ENCODE peak calls at places on chromosomes 11 and 22, in six cellular contexts. A is stomach, I is spleen, Y is sigmoid colon, P is GM23248, N is cardiac muscle cell. L is an unnamed sample.

GRCh38 chr11:45818961-45819605 is 14.1 kb downstream of the SLC35C1 start:
- DNase-seq in A (no peak), I (no peak), Y (no peak), P (no peak), N (no peak), L (no peak)

GRCh38 chr11:118918128-118918685 is 7.5 kb downstream of the BCL9L start:
- DNase-seq in A (peak), I (peak), Y (peak), P (peak), N (peak), L (peak)

GRCh38 chr22:30816413-30816812 is 121.7 kb downstream of the OSBP2 start:
- DNase-seq in A (no peak), I (no peak), Y (no peak), P (no peak), N (no peak), L (no peak)

GRCh38 chr11:119148855-119149370 is at the start of gene ABCG4:
- DNase-seq in A (peak), I (no peak), Y (no peak), P (peak), N (no peak), L (no peak)

GRCh38 chr11:88779551-88779950 is 286.2 kb downstream of the GRM5 start:
- DNase-seq in A (no peak), I (no peak), Y (no peak), P (peak), N (peak), L (no peak)

GRCh38 chr11:42239102-42239501 is 779.6 kb upstream of the LRRC4C start:
- DNase-seq in A (no peak), I (no peak), Y (peak), P (peak), N (peak), L (no peak)

GRCh38 chr11:18723991-18724390 is 2.0 kb downstream of the IGSF22 start:
- DNase-seq in A (no peak), I (no peak), Y (no peak), P (no peak), N (no peak), L (no peak)

GRCh38 chr11:30016588-30017363 is at the start of gene KCNA4:
- DNase-seq in A (no peak), I (no peak), Y (no peak), P (peak), N (peak), L (no peak)

GRCh38 chr11:69230856-69231425 is 63.0 kb upstream of the MYEOV start:
- DNase-seq in A (peak), I (no peak), Y (peak), P (no peak), N (no peak), L (peak)

GRCh38 chr11:11701070-11701469 is 79.3 kb upstream of the GALNT18 start:
- DNase-seq in A (no peak), I (no peak), Y (no peak), P (peak), N (no peak), L (no peak)

GRCh38 chr11:11446562-11446961 is 93.5 kb upstream of the CSNK2A3 start:
- DNase-seq in A (no peak), I (no peak), Y (no peak), P (no peak), N (no peak), L (no peak)

GRCh38 chr11:111370902-111371578 is 8.0 kb downstream of the POU2AF1 start:
- DNase-seq in A (no peak), I (no peak), Y (no peak), P (no peak), N (no peak), L (no peak)

GRCh38 chr11:116193321-116194114 is 579.3 kb downstream of the BUD13 start:
- DNase-seq in A (peak), I (no peak), Y (peak), P (peak), N (peak), L (no peak)

GRCh38 chr11:118912742-118913410 is 12.8 kb downstream of the BCL9L start:
- DNase-seq in A (no peak), I (peak), Y (no peak), P (peak), N (no peak), L (no peak)

GRCh38 chr11:50412832-50413231 is 380.2 kb downstream of the OR4C45 start:
- DNase-seq in A (no peak), I (peak), Y (no peak), P (no peak), N (no peak), L (no peak)

GRCh38 chr11:27282806-27283205 is 80.2 kb downstream of the CCDC34 start:
- DNase-seq in A (no peak), I (no peak), Y (no peak), P (peak), N (peak), L (no peak)

GRCh38 chr22:19843857-19844422 is 10.7 kb downstream of the GNB1L start:
- DNase-seq in A (no peak), I (peak), Y (peak), P (no peak), N (no peak), L (no peak)

GRCh38 chr22:29663230-29663826 is 56.5 kb upstream of the CABP7 start:
- DNase-seq in A (no peak), I (no peak), Y (no peak), P (no peak), N (no peak), L (no peak)

GRCh38 chr11:121810291-121810690 is 305.7 kb downstream of the BLID start:
- DNase-seq in A (no peak), I (no peak), Y (no peak), P (peak), N (peak), L (no peak)

GRCh38 chr22:38815844-38816243 is 21.9 kb upstream of the DNAL4 start:
- DNase-seq in A (no peak), I (no peak), Y (no peak), P (no peak), N (no peak), L (no peak)

GRCh38 chr11:120217941-120218694 is 7.3 kb downstream of the OAF start:
- DNase-seq in A (peak), I (no peak), Y (no peak), P (no peak), N (no peak), L (no peak)

GRCh38 chr22:23609983-23610781 is 21.9 kb downstream of the DRICH1 start:
- DNase-seq in A (no peak), I (no peak), Y (no peak), P (no peak), N (no peak), L (no peak)

GRCh38 chr11:115642660-115643059 is 138.4 kb upstream of the CADM1 start:
- DNase-seq in A (no peak), I (no peak), Y (no peak), P (no peak), N (no peak), L (no peak)

GRCh38 chr11:113369411-113369810 is 18.2 kb upstream of the ANKK1 start:
- DNase-seq in A (no peak), I (no peak), Y (no peak), P (no peak), N (no peak), L (no peak)

GRCh38 chr11:118194835-118195627 is 18.6 kb upstream of the SCN2B start:
- DNase-seq in A (peak), I (no peak), Y (peak), P (peak), N (peak), L (peak)

GRCh38 chr11:88231894-88232482 is 56.7 kb upstream of the RAB38 start:
- DNase-seq in A (no peak), I (no peak), Y (no peak), P (peak), N (peak), L (no peak)

GRCh38 chr11:128544625-128545024 is 42.7 kb downstream of the ETS1 start:
- DNase-seq in A (no peak), I (no peak), Y (no peak), P (peak), N (peak), L (no peak)

GRCh38 chr11:115848614-115849013 is 344.4 kb upstream of the CADM1 start:
- DNase-seq in A (no peak), I (no peak), Y (no peak), P (no peak), N (no peak), L (no peak)

GRCh38 chr11:79352304-79352703 is 88.5 kb downstream of the TENM4 start:
- DNase-seq in A (no peak), I (no peak), Y (no peak), P (no peak), N (no peak), L (no peak)

GRCh38 chr22:18035740-18036139 is 11.4 kb upstream of the MICAL3 start:
- DNase-seq in A (peak), I (peak), Y (no peak), P (no peak), N (peak), L (peak)

GRCh38 chr11:29448246-29448877 is 568.5 kb downstream of the KCNA4 start:
- DNase-seq in A (no peak), I (no peak), Y (no peak), P (peak), N (peak), L (no peak)

GRCh38 chr11:108906329-108906728 is 241.5 kb downstream of the DDX10 start:
- DNase-seq in A (no peak), I (no peak), Y (no peak), P (peak), N (peak), L (no peak)

GRCh38 chr11:108897916-108898315 is 233.0 kb downstream of the DDX10 start:
- DNase-seq in A (no peak), I (no peak), Y (no peak), P (no peak), N (no peak), L (no peak)

GRCh38 chr11:108897071-108897481 is 232.2 kb downstream of the DDX10 start:
- DNase-seq in A (no peak), I (no peak), Y (no peak), P (no peak), N (peak), L (no peak)

GRCh38 chr11:108902027-108902469 is 237.2 kb downstream of the DDX10 start:
- DNase-seq in A (no peak), I (no peak), Y (no peak), P (no peak), N (no peak), L (no peak)

DNA sequence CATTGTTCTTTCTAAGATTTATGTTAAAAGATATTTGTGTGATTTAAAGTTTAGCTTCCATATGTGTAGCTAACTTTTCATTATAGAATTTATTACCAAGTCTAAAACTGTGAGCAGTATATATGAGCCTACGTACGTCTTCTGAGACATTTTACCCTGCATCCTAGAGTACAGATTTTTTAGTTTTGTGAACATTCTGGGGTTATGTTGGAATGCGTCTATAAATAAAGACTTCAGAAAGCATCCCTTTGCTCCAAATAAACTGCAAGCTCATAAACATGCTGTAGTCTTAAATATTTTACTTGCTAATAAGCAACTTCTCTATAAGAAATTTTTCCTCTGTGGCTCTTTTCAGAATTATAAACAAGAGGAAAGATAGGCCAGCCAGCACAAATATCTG is 236.5 kb downstream of the DDX10 start:
- DNase-seq in A (no peak), I (no peak), Y (no peak), P (no peak), N (no peak), L (no peak)
- H3K27ac ChIP-seq in A (no peak), I (no peak), Y (no peak), P (no peak), N (no peak), L (no peak)

GRCh38 chr22:37568448-37569008 is 8.2 kb downstream of the CDC42EP1 start:
- DNase-seq in A (no peak), I (no peak), Y (no peak), P (no peak), N (no peak), L (no peak)
- H3K27ac ChIP-seq in A (peak), I (no peak), Y (no peak), P (no peak), N (no peak), L (no peak)

DNA sequence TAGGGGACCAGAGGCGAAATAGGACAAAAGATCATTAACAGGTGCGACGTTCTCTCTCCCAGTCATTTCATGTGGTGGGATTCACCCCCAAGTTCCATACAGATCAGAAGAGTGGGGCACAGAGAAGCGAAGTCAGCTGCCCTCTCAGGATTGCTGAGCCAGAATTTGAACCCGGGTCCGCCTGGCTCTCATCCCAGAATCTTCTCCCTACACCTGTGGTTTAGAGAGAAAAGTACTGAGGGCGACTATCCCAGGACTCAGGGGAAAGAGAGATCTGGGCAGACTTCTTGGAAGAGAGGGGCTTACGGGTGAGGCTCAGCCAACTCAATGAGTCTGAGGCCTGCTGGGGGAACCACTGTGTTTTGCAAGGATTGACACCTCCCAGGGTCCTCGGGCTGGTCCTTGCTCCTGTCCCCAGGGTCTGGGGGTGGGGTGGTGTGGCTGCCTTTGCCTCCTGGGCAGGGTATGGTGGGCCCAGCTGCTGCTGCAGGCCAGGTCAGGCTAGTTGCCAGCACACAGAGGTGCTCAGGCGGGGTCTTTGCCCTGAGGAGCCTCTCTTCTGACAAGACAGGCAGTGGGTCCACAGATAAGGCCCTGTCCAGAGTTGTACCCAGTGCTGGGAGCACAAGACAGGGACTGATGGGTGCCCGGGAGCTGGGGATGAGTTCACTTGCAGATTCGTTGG is 1.1 kb downstream of the CAPN5 start:
- DNase-seq in A (no peak), I (no peak), Y (peak), P (no peak), N (no peak), L (no peak)
- H3K27ac ChIP-seq in A (peak), I (no peak), Y (peak), P (no peak), N (no peak), L (peak)

GRCh38 chr22:33798401-33798800 is 121.9 kb downstream of the LARGE1 start:
- DNase-seq in A (no peak), I (no peak), Y (no peak), P (no peak), N (no peak), L (no peak)

GRCh38 chr22:33807465-33807864 is 112.8 kb downstream of the LARGE1 start:
- DNase-seq in A (no peak), I (no peak), Y (no peak), P (peak), N (peak), L (no peak)

GRCh38 chr22:33806191-33806590 is 114.1 kb downstream of the LARGE1 start:
- DNase-seq in A (no peak), I (no peak), Y (peak), P (peak), N (no peak), L (no peak)

GRCh38 chr22:33803371-33803770 is 116.9 kb downstream of the LARGE1 start:
- DNase-seq in A (no peak), I (no peak), Y (peak), P (peak), N (peak), L (no peak)

DNA sequence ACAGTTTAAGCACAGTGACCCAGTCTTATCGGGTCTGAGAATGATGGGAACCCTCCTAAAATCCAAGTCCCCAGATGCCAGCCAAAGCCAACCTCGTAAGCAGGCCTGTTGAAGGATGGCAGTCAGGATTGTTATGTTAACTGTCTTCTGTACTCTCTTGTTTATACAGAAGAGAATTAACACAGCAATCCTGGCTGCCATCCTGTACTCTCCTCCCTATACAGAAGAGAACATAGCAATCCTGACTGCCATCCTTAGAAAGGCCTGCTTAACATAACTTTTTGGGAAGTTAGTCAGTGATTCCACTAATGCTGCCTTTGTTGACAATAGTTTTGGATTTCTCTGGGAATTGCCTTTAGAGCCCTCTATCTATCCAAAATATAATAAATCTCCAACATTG is 116.4 kb downstream of the LARGE1 start:
- DNase-seq in A (no peak), I (no peak), Y (peak), P (no peak), N (no peak), L (no peak)
- H3K27ac ChIP-seq in A (peak), I (peak), Y (peak), P (peak), N (no peak), L (peak)

L was measured in tibial artery.